ENCODE peak calls at places on chromosomes 13 and 19, in five cellular contexts. One of them, this sample, is unnamed.

GRCh38 chr13:95497307-95497943 is 55.1 kb upstream of the CLDN10 start:
- DNase-seq in psoas muscle: no peak
- DNase-seq in ovary: no peak
- DNase-seq in OCI-LY7: no peak
- DNase-seq in keratinocyte: no peak
- DNase-seq in this sample: no peak

GRCh38 chr13:32537580-32538233 is 888 bp downstream of the N4BP2L2 start:
- DNase-seq in psoas muscle: peak
- DNase-seq in ovary: peak
- DNase-seq in OCI-LY7: no peak
- DNase-seq in keratinocyte: no peak
- DNase-seq in this sample: peak

GRCh38 chr19:51821511-51821910 is 26.6 kb downstream of the FPR3 start:
- DNase-seq in psoas muscle: no peak
- DNase-seq in ovary: no peak
- DNase-seq in OCI-LY7: no peak
- DNase-seq in keratinocyte: no peak
- DNase-seq in this sample: no peak

GRCh38 chr19:47560999-47561398 is 11.9 kb downstream of the ZNF541 start:
- DNase-seq in psoas muscle: no peak
- DNase-seq in ovary: no peak
- DNase-seq in OCI-LY7: no peak
- DNase-seq in keratinocyte: no peak
- DNase-seq in this sample: no peak

GRCh38 chr19:47779524-47780214 is 1.2 kb downstream of the SELENOW start:
- DNase-seq in psoas muscle: peak
- DNase-seq in ovary: peak
- DNase-seq in OCI-LY7: no peak
- DNase-seq in keratinocyte: no peak
- DNase-seq in this sample: no peak

GRCh38 chr13:103203750-103204330 is 137.6 kb upstream of the SLC10A2 start:
- DNase-seq in psoas muscle: no peak
- DNase-seq in ovary: no peak
- DNase-seq in OCI-LY7: no peak
- DNase-seq in keratinocyte: no peak
- DNase-seq in this sample: no peak

GRCh38 chr19:45809643-45810159 is 5.4 kb downstream of the RSPH6A start:
- DNase-seq in psoas muscle: no peak
- DNase-seq in ovary: no peak
- DNase-seq in OCI-LY7: peak
- DNase-seq in keratinocyte: no peak
- DNase-seq in this sample: no peak

GRCh38 chr13:42539670-42540069 is 34.3 kb upstream of the TNFSF11 start:
- DNase-seq in psoas muscle: no peak
- DNase-seq in ovary: no peak
- DNase-seq in OCI-LY7: no peak
- DNase-seq in keratinocyte: no peak
- DNase-seq in this sample: no peak

GRCh38 chr13:51778407-51778806 is 25.6 kb downstream of the DHRS12 start:
- DNase-seq in psoas muscle: peak
- DNase-seq in ovary: no peak
- DNase-seq in OCI-LY7: no peak
- DNase-seq in keratinocyte: no peak
- DNase-seq in this sample: peak

GRCh38 chr13:113935523-113935922 is 38.4 kb downstream of the C13orf46 start:
- DNase-seq in psoas muscle: no peak
- DNase-seq in ovary: no peak
- DNase-seq in OCI-LY7: no peak
- DNase-seq in keratinocyte: no peak
- DNase-seq in this sample: no peak

GRCh38 chr19:49651029-49651825 is 9.2 kb downstream of the SCAF1 start:
- DNase-seq in psoas muscle: no peak
- DNase-seq in ovary: no peak
- DNase-seq in OCI-LY7: no peak
- DNase-seq in keratinocyte: no peak
- DNase-seq in this sample: no peak

GRCh38 chr13:73467103-73467502 is 408.3 kb downstream of the KLF5 start:
- DNase-seq in psoas muscle: no peak
- DNase-seq in ovary: no peak
- DNase-seq in OCI-LY7: no peak
- DNase-seq in keratinocyte: no peak
- DNase-seq in this sample: no peak

GRCh38 chr13:30334663-30335386 is 27.5 kb upstream of the KATNAL1 start:
- DNase-seq in psoas muscle: no peak
- DNase-seq in ovary: no peak
- DNase-seq in OCI-LY7: peak
- DNase-seq in keratinocyte: no peak
- DNase-seq in this sample: no peak

GRCh38 chr13:43102304-43102703 is 78.9 kb downstream of the DNAJC15 start:
- DNase-seq in psoas muscle: no peak
- DNase-seq in ovary: no peak
- DNase-seq in OCI-LY7: no peak
- DNase-seq in keratinocyte: no peak
- DNase-seq in this sample: no peak

GRCh38 chr13:112453874-112454647 is 77.9 kb downstream of the SPACA7 start:
- DNase-seq in psoas muscle: peak
- DNase-seq in ovary: no peak
- DNase-seq in OCI-LY7: no peak
- DNase-seq in keratinocyte: no peak
- DNase-seq in this sample: no peak

GRCh38 chr13:37270206-37271001 is 164.9 kb upstream of the CSNK1A1L start:
- DNase-seq in psoas muscle: no peak
- DNase-seq in ovary: no peak
- DNase-seq in OCI-LY7: no peak
- DNase-seq in keratinocyte: no peak
- DNase-seq in this sample: no peak
- TF ChIP-seq CTCF in psoas muscle: no peak
- TF ChIP-seq CTCF in ovary: no peak
- TF ChIP-seq CTCF in OCI-LY7: peak
- TF ChIP-seq CTCF in keratinocyte: no peak
- TF ChIP-seq CTCF in this sample: no peak

GRCh38 chr19:28142258-28142657 is 1070.7 kb downstream of the UQCRFS1 start:
- DNase-seq in psoas muscle: no peak
- DNase-seq in ovary: no peak
- DNase-seq in OCI-LY7: no peak
- DNase-seq in keratinocyte: no peak
- DNase-seq in this sample: no peak
- TF ChIP-seq CTCF in psoas muscle: no peak
- TF ChIP-seq CTCF in ovary: no peak
- TF ChIP-seq CTCF in OCI-LY7: no peak
- TF ChIP-seq CTCF in keratinocyte: no peak
- TF ChIP-seq CTCF in this sample: no peak

GRCh38 chr19:10207026-10207425 is 12.3 kb upstream of the DNMT1 start:
- DNase-seq in psoas muscle: no peak
- DNase-seq in ovary: no peak
- DNase-seq in OCI-LY7: no peak
- DNase-seq in keratinocyte: no peak
- DNase-seq in this sample: no peak
- TF ChIP-seq CTCF in psoas muscle: no peak
- TF ChIP-seq CTCF in ovary: no peak
- TF ChIP-seq CTCF in OCI-LY7: peak
- TF ChIP-seq CTCF in keratinocyte: no peak
- TF ChIP-seq CTCF in this sample: no peak

GRCh38 chr19:20558571-20558970 is 7.0 kb downstream of the ZNF737 start:
- DNase-seq in psoas muscle: no peak
- DNase-seq in ovary: no peak
- DNase-seq in OCI-LY7: no peak
- DNase-seq in keratinocyte: no peak
- DNase-seq in this sample: peak

DNA sequence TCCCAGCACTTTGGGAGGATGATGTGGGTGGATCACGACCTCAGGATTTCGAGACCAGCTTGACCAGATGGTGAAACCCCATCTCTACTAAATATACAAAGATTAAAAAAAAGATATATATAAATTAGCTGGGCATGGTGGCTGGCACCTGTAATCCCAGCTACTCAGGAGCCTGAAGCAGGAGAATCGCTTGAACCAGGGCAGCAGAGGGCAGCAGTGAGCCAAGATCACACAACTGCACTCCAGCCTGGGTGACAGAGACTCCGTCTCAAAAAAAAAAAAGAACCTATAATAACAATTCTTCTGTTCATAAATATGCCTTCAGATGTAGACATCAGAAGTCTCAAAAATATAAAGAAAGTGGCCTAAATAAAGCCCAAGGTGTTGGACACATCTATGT is 7.6 kb downstream of the ZNF737 start:
- DNase-seq in psoas muscle: no peak
- DNase-seq in ovary: peak
- DNase-seq in OCI-LY7: no peak
- DNase-seq in keratinocyte: no peak
- DNase-seq in this sample: no peak
- TF ChIP-seq CTCF in psoas muscle: no peak
- TF ChIP-seq CTCF in ovary: no peak
- TF ChIP-seq CTCF in OCI-LY7: peak
- TF ChIP-seq CTCF in keratinocyte: no peak
- TF ChIP-seq CTCF in this sample: peak

GRCh38 chr19:2336528-2337328 is 8.2 kb downstream of the SPPL2B start:
- DNase-seq in psoas muscle: no peak
- DNase-seq in ovary: no peak
- DNase-seq in OCI-LY7: no peak
- DNase-seq in keratinocyte: no peak
- DNase-seq in this sample: no peak

GRCh38 chr19:2338751-2339643 is 10.5 kb downstream of the SPPL2B start:
- DNase-seq in psoas muscle: no peak
- DNase-seq in ovary: no peak
- DNase-seq in OCI-LY7: no peak
- DNase-seq in keratinocyte: no peak
- DNase-seq in this sample: no peak

GRCh38 chr19:2338055-2338615 is 9.7 kb downstream of the SPPL2B start:
- DNase-seq in psoas muscle: peak
- DNase-seq in ovary: no peak
- DNase-seq in OCI-LY7: no peak
- DNase-seq in keratinocyte: no peak
- DNase-seq in this sample: no peak

GRCh38 chr19:2335848-2336247 is 7.4 kb downstream of the SPPL2B start:
- DNase-seq in psoas muscle: no peak
- DNase-seq in ovary: no peak
- DNase-seq in OCI-LY7: no peak
- DNase-seq in keratinocyte: no peak
- DNase-seq in this sample: no peak

GRCh38 chr19:2337329-2337707 is 8.8 kb downstream of the SPPL2B start:
- DNase-seq in psoas muscle: peak
- DNase-seq in ovary: peak
- DNase-seq in OCI-LY7: no peak
- DNase-seq in keratinocyte: no peak
- DNase-seq in this sample: no peak
- TF ChIP-seq CTCF in psoas muscle: peak
- TF ChIP-seq CTCF in ovary: peak
- TF ChIP-seq CTCF in OCI-LY7: peak
- TF ChIP-seq CTCF in keratinocyte: no peak
- TF ChIP-seq CTCF in this sample: no peak

GRCh38 chr13:19959141-19959830 is 759 bp downstream of the ZMYM2 start:
- DNase-seq in psoas muscle: peak
- DNase-seq in ovary: peak
- DNase-seq in OCI-LY7: peak
- DNase-seq in keratinocyte: no peak
- DNase-seq in this sample: peak
- TF ChIP-seq CTCF in psoas muscle: no peak
- TF ChIP-seq CTCF in ovary: peak
- TF ChIP-seq CTCF in OCI-LY7: no peak
- TF ChIP-seq CTCF in keratinocyte: no peak
- TF ChIP-seq CTCF in this sample: no peak

GRCh38 chr19:35738021-35738886 is 4.0 kb downstream of the IGFLR1 start:
- DNase-seq in psoas muscle: no peak
- DNase-seq in ovary: no peak
- DNase-seq in OCI-LY7: no peak
- DNase-seq in keratinocyte: no peak
- DNase-seq in this sample: no peak

GRCh38 chr19:35734889-35735288 is 7.4 kb downstream of the IGFLR1 start:
- DNase-seq in psoas muscle: no peak
- DNase-seq in ovary: no peak
- DNase-seq in OCI-LY7: no peak
- DNase-seq in keratinocyte: no peak
- DNase-seq in this sample: no peak

GRCh38 chr19:35739275-35740107 is 2.8 kb downstream of the IGFLR1 start:
- DNase-seq in psoas muscle: no peak
- DNase-seq in ovary: no peak
- DNase-seq in OCI-LY7: no peak
- DNase-seq in keratinocyte: no peak
- DNase-seq in this sample: no peak

GRCh38 chr19:35738887-35739229 is 3.4 kb downstream of the IGFLR1 start:
- DNase-seq in psoas muscle: no peak
- DNase-seq in ovary: no peak
- DNase-seq in OCI-LY7: no peak
- DNase-seq in keratinocyte: no peak
- DNase-seq in this sample: no peak

GRCh38 chr19:35736913-35737886 is 5.1 kb downstream of the IGFLR1 start:
- DNase-seq in psoas muscle: no peak
- DNase-seq in ovary: peak
- DNase-seq in OCI-LY7: peak
- DNase-seq in keratinocyte: no peak
- DNase-seq in this sample: no peak
- TF ChIP-seq CTCF in psoas muscle: no peak
- TF ChIP-seq CTCF in ovary: no peak
- TF ChIP-seq CTCF in OCI-LY7: peak
- TF ChIP-seq CTCF in keratinocyte: peak
- TF ChIP-seq CTCF in this sample: no peak

This sample was measured in adrenal gland.